ENCODE peak calls at places on chromosomes 5 and 9, in nine cellular contexts. F, H, L, R, K, J, V, Y and T are unnamed samples.

GRCh38 chr5:143083006-143083405 is 312.8 kb downstream of the ARHGAP26 start:
- DNase-seq in F (peak), H (no peak), L (no peak), R (no peak), K (no peak), J (no peak), V (no peak), Y (no peak), T (no peak)

GRCh38 chr9:101737165-101737704 is 1.2 kb downstream of the GRIN3A start:
- DNase-seq in F (no peak), H (no peak), L (peak), R (no peak), K (no peak), J (no peak), V (no peak), Y (peak), T (no peak)

GRCh38 chr5:34555699-34556513 is 100.2 kb upstream of the RAI14 start:
- DNase-seq in F (peak), H (no peak), L (no peak), R (no peak), K (no peak), J (no peak), V (no peak), Y (no peak), T (peak)

GRCh38 chr5:141811287-141812155 is 66.7 kb downstream of the PCDH1 start:
- DNase-seq in F (no peak), H (no peak), L (no peak), R (no peak), K (no peak), J (peak), V (peak), Y (peak), T (peak)

GRCh38 chr5:139867109-139867508 is 71.5 kb downstream of the PSD2 start:
- DNase-seq in F (no peak), H (no peak), L (no peak), R (no peak), K (no peak), J (no peak), V (no peak), Y (no peak), T (no peak)

GRCh38 chr9:656918-657583 is 184.4 kb upstream of the DMRT1 start:
- DNase-seq in F (no peak), H (no peak), L (no peak), R (no peak), K (no peak), J (no peak), V (no peak), Y (no peak), T (no peak)

GRCh38 chr9:38355526-38356120 is 36.9 kb upstream of the ALDH1B1 start:
- DNase-seq in F (no peak), H (no peak), L (no peak), R (no peak), K (no peak), J (no peak), V (no peak), Y (no peak), T (no peak)

GRCh38 chr5:151740958-151741373 is 17.5 kb downstream of the ATOX1 start:
- DNase-seq in F (peak), H (no peak), L (no peak), R (peak), K (no peak), J (no peak), V (no peak), Y (no peak), T (no peak)

GRCh38 chr5:124634228-124634819 is 112.1 kb downstream of the ZNF608 start:
- DNase-seq in F (peak), H (no peak), L (no peak), R (peak), K (no peak), J (no peak), V (no peak), Y (no peak), T (no peak)

GRCh38 chr9:122991370-122991830 is 42.1 kb upstream of the GPR21 start:
- DNase-seq in F (peak), H (no peak), L (no peak), R (peak), K (no peak), J (no peak), V (peak), Y (no peak), T (peak)